ENCODE peak calls at places on chromosome 1, in four cellular contexts. H is tibial artery, D is heart left ventricle, S is neural progenitor cell. Q is an unnamed sample.

GRCh38 chr1:33471416-33471815 is 1.0 kb upstream of the ZSCAN20 start:
- DNase-seq in H (no peak), D (no peak), S (no peak), Q (no peak)

GRCh38 chr1:194862129-194862528 is 1675.7 kb upstream of the B3GALT2 start:
- DNase-seq in H (no peak), D (no peak), S (no peak), Q (no peak)

GRCh38 chr1:227312364-227313025 is 5.8 kb downstream of the CDC42BPA start:
- DNase-seq in H (no peak), D (no peak), S (no peak), Q (no peak)

GRCh38 chr1:3909615-3910014 is 9.5 kb upstream of the C1orf174 start:
- DNase-seq in H (no peak), D (no peak), S (no peak), Q (no peak)

GRCh38 chr1:152580433-152580832 is at the start of gene LCE3D:
- DNase-seq in H (no peak), D (no peak), S (no peak), Q (no peak)

GRCh38 chr1:172456344-172456769 is 12.5 kb upstream of the PIGC start:
- DNase-seq in H (no peak), D (no peak), S (no peak), Q (no peak)

GRCh38 chr1:33445108-33445507 is 14.2 kb upstream of the PHC2 start:
- DNase-seq in H (no peak), D (no peak), S (no peak), Q (no peak)

GRCh38 chr1:81681570-81681969 is 119.2 kb upstream of the ADGRL2 start:
- DNase-seq in H (no peak), D (no peak), S (no peak), Q (no peak)

GRCh38 chr1:64062529-64062928 is 140.9 kb upstream of the UBE2U start:
- DNase-seq in H (no peak), D (no peak), S (no peak), Q (no peak)

GRCh38 chr1:155527672-155528071 is 34.9 kb downstream of the ASH1L start:
- DNase-seq in H (no peak), D (no peak), S (no peak), Q (no peak)

GRCh38 chr1:37495875-37496274 is 18.7 kb downstream of the MEAF6 start:
- DNase-seq in H (no peak), D (no peak), S (no peak), Q (no peak)

GRCh38 chr1:31523769-31524168 is 52.5 kb upstream of the TINAGL1 start:
- DNase-seq in H (peak; percentile 70), D (peak; percentile 41), S (no peak), Q (no peak)

GRCh38 chr1:31306278-31306677 is 9.4 kb downstream of the ZCCHC17 start:
- DNase-seq in H (no peak), D (no peak), S (no peak), Q (no peak)

GRCh38 chr1:230145953-230146476 is 79.0 kb downstream of the GALNT2 start:
- DNase-seq in H (no peak), D (no peak), S (no peak), Q (no peak)

GRCh38 chr1:59903136-59903754 is 23.3 kb downstream of the CYP2J2 start:
- DNase-seq in H (no peak), D (no peak), S (peak; percentile 44), Q (peak; percentile 24)

GRCh38 chr1:215376544-215377264 is 190.4 kb upstream of the KCTD3 start:
- DNase-seq in H (no peak), D (no peak), S (no peak), Q (no peak)

GRCh38 chr1:157137051-157137772 is 983 bp downstream of the ETV3 start:
- DNase-seq in H (no peak), D (no peak), S (peak; percentile 46), Q (peak; percentile 21)

GRCh38 chr1:157135646-157136045 is 2.5 kb downstream of the ETV3 start:
- DNase-seq in H (no peak), D (no peak), S (no peak), Q (no peak)

GRCh38 chr1:157135070-157135469 is 3.1 kb downstream of the ETV3 start:
- DNase-seq in H (no peak), D (no peak), S (no peak), Q (no peak)

GRCh38 chr1:157137773-157138219 is 399 bp downstream of the ETV3 start:
- DNase-seq in H (no peak), D (no peak), S (peak; percentile 50), Q (no peak)

GRCh38 chr1:157136133-157136532 is 2.1 kb downstream of the ETV3 start:
- DNase-seq in H (no peak), D (no peak), S (no peak), Q (no peak)
- TF ChIP-seq CTCF in H (no peak), D (no peak), S (no peak), Q (no peak)

GRCh38 chr1:222823673-222824072 is 8.8 kb downstream of the DISP1 start:
- DNase-seq in H (no peak), D (no peak), S (no peak), Q (no peak)

GRCh38 chr1:222833484-222833883 is 18.6 kb downstream of the DISP1 start:
- DNase-seq in H (no peak), D (no peak), S (no peak), Q (no peak)

GRCh38 chr1:222829868-222830267 is 15.0 kb downstream of the DISP1 start:
- DNase-seq in H (no peak), D (no peak), S (no peak), Q (no peak)

GRCh38 chr1:222824641-222825040 is 9.8 kb downstream of the DISP1 start:
- DNase-seq in H (no peak), D (no peak), S (no peak), Q (no peak)

DNA sequence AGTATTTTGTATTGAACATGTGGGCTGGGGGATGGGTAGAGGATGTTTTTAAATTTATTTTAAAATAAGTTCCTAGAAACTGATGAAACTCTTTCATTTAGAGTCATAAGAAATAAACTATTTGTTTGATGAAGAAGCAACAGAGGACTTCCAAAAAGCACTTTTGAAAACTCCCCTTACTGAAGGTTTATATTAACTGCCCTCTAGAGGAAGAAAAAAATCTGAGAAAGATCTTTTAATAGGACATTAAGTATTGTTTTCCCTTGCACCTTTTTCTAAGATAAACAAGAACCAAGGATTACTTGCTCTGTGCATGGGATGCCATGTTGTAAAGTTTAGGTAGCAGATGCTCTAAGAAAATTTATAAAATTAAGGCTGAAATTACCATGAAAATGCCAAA is 14.1 kb downstream of the DISP1 start:
- DNase-seq in H (no peak), D (no peak), S (no peak), Q (no peak)
- TF ChIP-seq CTCF in H (no peak), D (no peak), S (no peak), Q (no peak)

GRCh38 chr1:178498896-178499675 is 2.3 kb upstream of the CLEC20A start:
- DNase-seq in H (no peak), D (no peak), S (no peak), Q (no peak)

GRCh38 chr1:178501705-178502329 is 5.1 kb upstream of the CLEC20A start:
- DNase-seq in H (peak; percentile 47), D (peak; percentile 75), S (peak; percentile 88), Q (peak; percentile 85)

GRCh38 chr1:178500936-178501554 is 4.3 kb upstream of the CLEC20A start:
- DNase-seq in H (no peak), D (no peak), S (no peak), Q (no peak)

GRCh38 chr1:178502330-178502714 is 5.6 kb upstream of the CLEC20A start:
- DNase-seq in H (no peak), D (no peak), S (no peak), Q (no peak)

DNA sequence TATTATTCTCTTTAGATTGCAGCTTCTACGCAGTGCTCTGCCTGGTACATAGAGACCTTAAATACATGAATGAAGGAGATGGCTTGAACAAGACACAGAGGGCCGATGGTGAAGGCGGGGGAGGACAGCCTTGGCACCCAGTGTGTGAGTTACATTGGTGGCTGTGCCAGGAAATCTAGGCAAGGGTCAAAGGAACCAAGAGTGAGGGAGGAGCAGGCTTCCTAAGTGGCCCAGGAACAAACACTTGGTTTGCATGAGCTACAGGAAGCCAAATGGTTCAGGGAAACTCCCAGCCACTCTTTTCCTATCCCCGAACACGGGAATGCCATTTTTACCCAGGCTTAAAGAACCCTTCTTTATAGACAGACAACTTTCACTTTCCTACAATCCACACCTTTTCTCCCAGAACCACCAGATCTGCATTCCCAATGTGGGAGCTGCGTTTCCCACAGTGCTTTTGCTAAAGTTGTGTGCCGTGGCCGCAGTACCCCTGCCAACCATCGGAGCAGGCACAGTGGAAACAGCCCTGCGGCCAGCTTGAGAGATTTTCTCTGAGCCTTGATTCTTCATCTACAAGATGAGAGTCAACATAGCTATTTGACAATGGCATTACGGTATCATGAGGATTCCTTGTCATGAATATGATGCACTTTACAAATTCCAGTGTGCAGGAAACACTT is 3.5 kb upstream of the CLEC20A start:
- DNase-seq in H (peak; percentile 14), D (no peak), S (peak; percentile 25), Q (peak; percentile 25)
- TF ChIP-seq CTCF in H (no peak), D (peak; percentile 15), S (peak; percentile 35), Q (peak; percentile 39)

GRCh38 chr1:109025691-109026090 is 16.2 kb downstream of the WDR47 start:
- DNase-seq in H (no peak), D (no peak), S (no peak), Q (no peak)
- TF ChIP-seq CTCF in H (no peak), D (no peak), S (no peak), Q (no peak)

GRCh38 chr1:218537131-218537904 is 192.2 kb downstream of the TGFB2 start:
- DNase-seq in H (no peak), D (no peak), S (no peak), Q (no peak)
- TF ChIP-seq CTCF in H (no peak), D (no peak), S (no peak), Q (no peak)

GRCh38 chr1:16009678-16010077 is 5.6 kb downstream of the SRARP start:
- DNase-seq in H (no peak), D (no peak), S (no peak), Q (no peak)
- TF ChIP-seq CTCF in H (no peak), D (no peak), S (no peak), Q (no peak)

DNA sequence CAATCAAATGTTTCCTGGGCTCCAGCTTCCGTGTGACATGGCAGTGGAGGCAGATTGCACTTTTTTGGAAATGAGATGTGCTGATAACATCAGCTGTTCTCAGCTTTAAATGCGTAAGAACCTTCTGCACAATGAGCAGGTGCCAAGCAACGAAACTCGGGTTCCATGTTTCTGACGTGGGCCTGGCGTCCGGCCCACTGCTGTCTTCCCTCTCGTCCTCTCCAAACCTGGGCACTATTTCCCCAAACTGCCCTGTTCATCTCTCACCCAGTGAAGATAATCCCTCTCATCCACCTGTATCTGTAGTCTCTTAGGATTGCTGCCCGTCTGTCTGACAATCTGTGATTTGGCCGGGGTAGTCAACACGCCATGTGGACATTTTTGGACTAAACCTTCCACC is 50.1 kb upstream of the CNTN2 start:
- DNase-seq in H (no peak), D (no peak), S (no peak), Q (no peak)
- TF ChIP-seq CTCF in H (no peak), D (no peak), S (no peak), Q (no peak)

GRCh38 chr1:242455052-242455361 is 69.5 kb downstream of the PLD5 start:
- DNase-seq in H (no peak), D (no peak), S (no peak), Q (no peak)
- TF ChIP-seq CTCF in H (no peak), D (no peak), S (no peak), Q (no peak)